ENCODE peak calls at places on chromosome 17, in seven cellular contexts. One of them, this sample, is unnamed. For H3K4me1, the result is how much of the 10 kb centered on the place peaks cover.

GRCh38 chr17:58215685-58216084 is 3.4 kb downstream of the MKS1 start:
- DNase-seq in uterus: no peak
- DNase-seq in OCI-LY7: peak
- DNase-seq in breast epithelium: no peak
- DNase-seq in A549: no peak
- DNase-seq in mammary epithelial cell: no peak
- DNase-seq in mucosa of descending colon: no peak
- DNase-seq in this sample: no peak

GRCh38 chr17:29956225-29956624 is 14.8 kb downstream of the EFCAB5 start:
- DNase-seq in uterus: no peak
- DNase-seq in OCI-LY7: no peak
- DNase-seq in breast epithelium: no peak
- DNase-seq in A549: no peak
- DNase-seq in mammary epithelial cell: no peak
- DNase-seq in mucosa of descending colon: no peak
- DNase-seq in this sample: no peak

GRCh38 chr17:75689441-75689873 is 22.3 kb downstream of the SAP30BP start:
- DNase-seq in uterus: no peak
- DNase-seq in OCI-LY7: peak
- DNase-seq in breast epithelium: peak
- DNase-seq in A549: no peak
- DNase-seq in mammary epithelial cell: peak
- DNase-seq in mucosa of descending colon: no peak
- DNase-seq in this sample: no peak

GRCh38 chr17:21098934-21099687 is 27.7 kb upstream of the DHRS7B start:
- DNase-seq in uterus: peak
- DNase-seq in OCI-LY7: peak
- DNase-seq in breast epithelium: peak
- DNase-seq in A549: peak
- DNase-seq in mammary epithelial cell: peak
- DNase-seq in mucosa of descending colon: peak
- DNase-seq in this sample: peak

GRCh38 chr17:62165378-62165722 is 100.3 kb upstream of the MED13 start:
- DNase-seq in uterus: no peak
- DNase-seq in OCI-LY7: no peak
- DNase-seq in breast epithelium: no peak
- DNase-seq in A549: no peak
- DNase-seq in mammary epithelial cell: peak
- DNase-seq in mucosa of descending colon: peak
- DNase-seq in this sample: no peak

GRCh38 chr17:40452921-40453378 is 9.7 kb downstream of the IGFBP4 start:
- DNase-seq in uterus: no peak
- DNase-seq in OCI-LY7: no peak
- DNase-seq in breast epithelium: no peak
- DNase-seq in A549: no peak
- DNase-seq in mammary epithelial cell: peak
- DNase-seq in mucosa of descending colon: no peak
- DNase-seq in this sample: no peak

GRCh38 chr17:46193246-46193625 is at the start of gene KANSL1:
- DNase-seq in uterus: peak
- DNase-seq in OCI-LY7: peak
- DNase-seq in breast epithelium: peak
- DNase-seq in A549: peak
- DNase-seq in mammary epithelial cell: peak
- DNase-seq in mucosa of descending colon: peak
- DNase-seq in this sample: peak

GRCh38 chr17:80792373-80792781 is 199.3 kb upstream of the CHMP6 start:
- DNase-seq in uterus: peak
- DNase-seq in OCI-LY7: no peak
- DNase-seq in breast epithelium: no peak
- DNase-seq in A549: peak
- DNase-seq in mammary epithelial cell: no peak
- DNase-seq in mucosa of descending colon: no peak
- DNase-seq in this sample: no peak

GRCh38 chr17:49456172-49456965 is 38.7 kb upstream of the NGFR start:
- DNase-seq in uterus: peak
- DNase-seq in OCI-LY7: no peak
- DNase-seq in breast epithelium: no peak
- DNase-seq in A549: no peak
- DNase-seq in mammary epithelial cell: peak
- DNase-seq in mucosa of descending colon: no peak
- DNase-seq in this sample: no peak

GRCh38 chr17:49548051-49548505 is 27.6 kb upstream of the NXPH3 start:
- DNase-seq in uterus: no peak
- DNase-seq in OCI-LY7: no peak
- DNase-seq in breast epithelium: no peak
- DNase-seq in A549: no peak
- DNase-seq in mammary epithelial cell: no peak
- DNase-seq in mucosa of descending colon: no peak
- DNase-seq in this sample: no peak

GRCh38 chr17:76270127-76270592 is 5.0 kb downstream of the UBALD2 start:
- DNase-seq in uterus: no peak
- DNase-seq in OCI-LY7: peak
- DNase-seq in breast epithelium: no peak
- DNase-seq in A549: no peak
- DNase-seq in mammary epithelial cell: no peak
- DNase-seq in mucosa of descending colon: no peak
- DNase-seq in this sample: no peak

DNA sequence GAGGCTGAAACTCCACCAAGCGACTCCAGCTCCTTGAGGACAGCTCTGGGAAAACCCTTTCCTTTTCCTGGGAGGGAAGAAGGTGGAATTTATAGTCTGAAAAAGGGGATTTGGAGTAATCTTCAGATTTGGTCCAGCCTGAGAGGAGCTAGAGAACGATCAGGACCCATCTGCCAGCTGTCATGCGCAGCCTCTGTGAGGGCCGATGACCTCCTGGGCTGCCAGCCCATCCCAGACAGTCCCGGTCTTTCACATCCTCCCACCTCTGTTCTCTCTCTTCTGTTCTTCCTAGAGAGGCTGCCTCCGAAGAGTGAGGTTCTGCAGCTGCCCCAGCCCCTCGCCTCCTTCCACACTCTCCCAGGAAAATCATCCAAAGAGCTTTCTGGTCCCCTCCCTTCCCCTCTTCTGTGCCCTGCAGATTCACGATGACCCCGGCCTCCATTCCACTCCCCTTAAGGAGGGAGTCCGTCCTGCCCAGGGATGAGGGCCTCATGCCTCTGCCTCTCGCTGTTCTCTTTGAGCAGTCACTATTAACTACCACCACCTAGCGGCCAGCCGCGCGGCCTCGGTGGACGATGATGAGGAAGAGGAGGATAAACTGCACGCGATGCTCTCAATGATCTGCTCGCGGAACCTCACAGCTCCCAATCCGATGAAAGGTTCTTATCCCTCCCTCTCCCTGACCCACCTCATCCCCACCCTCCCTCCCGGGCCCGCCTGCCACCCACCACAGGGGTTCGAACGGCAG is 29.6 kb downstream of the SGSM2 start:
- DNase-seq in uterus: no peak
- DNase-seq in OCI-LY7: no peak
- DNase-seq in breast epithelium: no peak
- DNase-seq in A549: peak
- DNase-seq in mammary epithelial cell: no peak
- DNase-seq in mucosa of descending colon: no peak
- DNase-seq in this sample: no peak
- TF ChIP-seq CTCF in uterus: no peak
- TF ChIP-seq CTCF in OCI-LY7: no peak
- TF ChIP-seq CTCF in breast epithelium: no peak
- TF ChIP-seq CTCF in A549: peak
- TF ChIP-seq CTCF in mammary epithelial cell: no peak
- TF ChIP-seq CTCF in mucosa of descending colon: no peak
- TF ChIP-seq CTCF in this sample: no peak

DNA sequence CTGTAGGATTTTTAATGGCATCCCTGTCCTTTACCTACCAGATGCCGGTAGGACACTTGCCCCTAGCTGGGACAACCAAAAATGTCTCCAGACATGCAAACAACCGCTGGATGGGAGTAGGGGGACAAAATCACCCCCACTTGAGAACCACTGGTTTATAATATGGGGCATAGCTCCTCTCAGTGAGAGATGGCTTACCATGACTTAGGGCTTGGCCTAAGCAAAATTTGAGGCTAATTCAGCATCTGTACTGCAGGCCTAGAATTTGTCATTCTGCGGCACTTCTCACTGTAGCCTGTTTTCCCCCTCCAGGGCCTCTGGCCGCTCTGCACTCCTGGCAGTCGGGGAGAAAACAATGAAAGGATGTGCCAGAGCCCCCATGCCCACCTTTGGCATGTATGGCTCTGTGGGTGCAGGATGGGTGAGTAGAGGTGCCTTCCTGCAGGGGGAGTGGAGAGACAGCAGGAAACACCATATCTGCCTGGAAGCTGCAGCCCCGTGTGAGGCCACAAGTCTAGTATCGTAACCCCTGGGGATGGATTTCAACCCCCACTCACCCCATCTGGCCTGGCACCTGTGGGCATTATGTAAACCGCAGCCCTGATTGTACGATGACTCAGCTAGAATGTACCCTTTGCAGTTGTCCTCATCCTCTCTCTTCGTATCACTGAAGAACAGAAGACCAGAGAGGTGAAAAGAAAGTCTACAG is 268.1 kb downstream of the SOX9 start:
- DNase-seq in uterus: no peak
- DNase-seq in OCI-LY7: peak
- DNase-seq in breast epithelium: no peak
- DNase-seq in A549: peak
- DNase-seq in mammary epithelial cell: peak
- DNase-seq in mucosa of descending colon: no peak
- DNase-seq in this sample: no peak
- H3K4me1 ChIP-seq in uterus: under half
- H3K4me1 ChIP-seq in OCI-LY7: under half
- H3K4me1 ChIP-seq in breast epithelium: under half
- H3K4me1 ChIP-seq in A549: half or more
- H3K4me1 ChIP-seq in mammary epithelial cell: half or more
- H3K4me1 ChIP-seq in mucosa of descending colon: under half
- H3K4me1 ChIP-seq in this sample: under half

DNA sequence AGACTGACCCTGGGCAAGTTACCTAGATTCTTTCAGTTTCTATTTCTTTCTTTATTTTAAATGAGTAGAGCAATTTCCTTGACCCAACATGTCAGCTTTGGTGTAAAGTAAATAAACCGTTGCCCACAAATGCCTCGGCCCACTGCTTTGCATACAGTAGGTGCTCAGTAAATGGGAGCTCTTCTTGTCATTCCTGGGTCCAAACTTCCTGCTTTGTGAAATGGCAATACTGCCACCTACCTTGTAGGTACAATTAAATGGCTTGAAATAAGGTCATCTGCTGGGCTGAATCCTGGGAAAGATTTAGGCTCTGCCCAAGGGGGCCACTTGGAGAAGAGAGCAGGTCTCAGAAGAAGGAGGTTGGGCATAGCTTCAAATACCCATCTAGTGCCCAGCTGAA is 253.0 kb downstream of the HS3ST3B1 start:
- DNase-seq in uterus: no peak
- DNase-seq in OCI-LY7: peak
- DNase-seq in breast epithelium: no peak
- DNase-seq in A549: no peak
- DNase-seq in mammary epithelial cell: no peak
- DNase-seq in mucosa of descending colon: no peak
- DNase-seq in this sample: no peak
- TF ChIP-seq CTCF in uterus: no peak
- TF ChIP-seq CTCF in OCI-LY7: peak
- TF ChIP-seq CTCF in breast epithelium: no peak
- TF ChIP-seq CTCF in A549: no peak
- TF ChIP-seq CTCF in mammary epithelial cell: no peak
- TF ChIP-seq CTCF in mucosa of descending colon: no peak
- TF ChIP-seq CTCF in this sample: no peak

GRCh38 chr17:15957608-15958307 is 12.8 kb downstream of the ADORA2B start:
- DNase-seq in uterus: no peak
- DNase-seq in OCI-LY7: no peak
- DNase-seq in breast epithelium: no peak
- DNase-seq in A549: no peak
- DNase-seq in mammary epithelial cell: no peak
- DNase-seq in mucosa of descending colon: peak
- DNase-seq in this sample: no peak

GRCh38 chr17:15954222-15954621 is 9.3 kb downstream of the ADORA2B start:
- DNase-seq in uterus: no peak
- DNase-seq in OCI-LY7: no peak
- DNase-seq in breast epithelium: no peak
- DNase-seq in A549: peak
- DNase-seq in mammary epithelial cell: peak
- DNase-seq in mucosa of descending colon: no peak
- DNase-seq in this sample: no peak

GRCh38 chr17:15955793-15956541 is 11.0 kb downstream of the ADORA2B start:
- DNase-seq in uterus: no peak
- DNase-seq in OCI-LY7: no peak
- DNase-seq in breast epithelium: no peak
- DNase-seq in A549: no peak
- DNase-seq in mammary epithelial cell: no peak
- DNase-seq in mucosa of descending colon: no peak
- DNase-seq in this sample: no peak

GRCh38 chr17:15957206-15957605 is 12.3 kb downstream of the ADORA2B start:
- DNase-seq in uterus: no peak
- DNase-seq in OCI-LY7: no peak
- DNase-seq in breast epithelium: no peak
- DNase-seq in A549: no peak
- DNase-seq in mammary epithelial cell: peak
- DNase-seq in mucosa of descending colon: no peak
- DNase-seq in this sample: no peak

GRCh38 chr17:15958484-15958854 is 13.5 kb downstream of the ADORA2B start:
- DNase-seq in uterus: no peak
- DNase-seq in OCI-LY7: no peak
- DNase-seq in breast epithelium: no peak
- DNase-seq in A549: no peak
- DNase-seq in mammary epithelial cell: no peak
- DNase-seq in mucosa of descending colon: no peak
- DNase-seq in this sample: no peak
- H3K4me1 ChIP-seq in uterus: under half
- H3K4me1 ChIP-seq in OCI-LY7: under half
- H3K4me1 ChIP-seq in breast epithelium: under half
- H3K4me1 ChIP-seq in A549: under half
- H3K4me1 ChIP-seq in mammary epithelial cell: half or more
- H3K4me1 ChIP-seq in mucosa of descending colon: under half
- H3K4me1 ChIP-seq in this sample: under half

DNA sequence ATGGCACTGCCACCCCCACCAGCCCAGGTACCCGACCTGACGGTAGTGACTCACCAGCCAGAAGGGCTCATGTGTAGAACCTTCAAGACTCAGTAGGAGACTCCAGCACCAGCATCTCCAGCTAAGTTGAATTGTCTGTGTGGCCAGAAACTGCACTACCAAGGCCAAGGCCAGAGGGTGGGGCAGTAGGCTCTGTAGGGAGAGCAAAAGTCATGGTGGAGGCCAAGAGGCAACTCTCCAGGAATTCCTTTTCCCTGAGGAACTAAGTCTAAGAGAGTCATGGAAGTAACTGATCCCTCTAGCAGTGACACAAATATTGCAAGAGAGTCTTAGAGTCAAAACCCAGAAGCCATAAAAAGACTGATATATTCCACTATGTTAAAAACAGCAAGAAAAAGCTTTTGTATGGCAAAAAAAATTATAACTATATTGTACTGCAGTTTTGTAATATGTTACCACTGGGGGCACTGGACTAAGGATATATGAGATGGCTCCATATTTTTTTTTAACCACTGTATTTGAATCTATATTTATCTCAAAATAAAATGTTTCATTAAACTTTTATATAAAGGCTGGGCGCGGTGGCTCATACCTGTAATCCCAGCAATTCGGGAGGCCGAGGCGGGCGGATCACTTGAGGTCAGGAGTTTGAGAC is 30.2 kb upstream of the GUCY2D start:
- DNase-seq in uterus: no peak
- DNase-seq in OCI-LY7: peak
- DNase-seq in breast epithelium: no peak
- DNase-seq in A549: no peak
- DNase-seq in mammary epithelial cell: no peak
- DNase-seq in mucosa of descending colon: no peak
- DNase-seq in this sample: no peak
- TF ChIP-seq CTCF in uterus: no peak
- TF ChIP-seq CTCF in OCI-LY7: peak
- TF ChIP-seq CTCF in breast epithelium: no peak
- TF ChIP-seq CTCF in A549: peak
- TF ChIP-seq CTCF in mammary epithelial cell: peak
- TF ChIP-seq CTCF in mucosa of descending colon: no peak
- TF ChIP-seq CTCF in this sample: no peak